ENCODE peak calls at places on chromosomes 3 and 15, in seven cellular contexts. I is EL, U is HTR-8/SVneo, T is NCI-H1417 treated with DMSO at 0.1 percent for 48 hours, N is fibroblast of the aortic adventitia, D is GM12892, X is NCI-H460. R is an unnamed sample.

GRCh38 chr3:10594915-10595314 is 89.5 kb upstream of the ATP2B2 start:
- DNase-seq in D (peak; percentile 19), T (no peak), U (peak; percentile 67), I (peak; percentile 60), X (peak; percentile 71), N (peak; percentile 46), R (no peak)

GRCh38 chr15:76338555-76339301 is 2.2 kb downstream of the ISL2 start:
- DNase-seq in N (no peak), I (peak; percentile 32), T (no peak), D (no peak), U (no peak), X (no peak), R (no peak)

GRCh38 chr3:76482510-76482909 is 557.4 kb upstream of the ROBO2 start:
- DNase-seq in X (no peak), D (no peak), T (no peak), I (no peak), U (no peak), N (no peak), R (no peak)

GRCh38 chr3:182802413-182802812 is 9.1 kb downstream of the ATP11B start:
- DNase-seq in I (no peak), D (no peak), T (no peak), U (no peak), X (no peak), N (no peak), R (no peak)

GRCh38 chr3:159159546-159159945 is 357.7 kb downstream of the MFSD1 start:
- DNase-seq in I (no peak), D (no peak), X (no peak), N (no peak), T (no peak), U (no peak), R (no peak)

GRCh38 chr3:48218537-48218936 is 4.8 kb upstream of the CAMP start:
- DNase-seq in D (no peak), I (no peak), T (no peak), N (no peak), X (no peak), U (no peak), R (no peak)

GRCh38 chr3:119891944-119892721 is 110.2 kb downstream of the NR1I2 start:
- DNase-seq in N (peak; percentile 88), X (peak; percentile 55), I (peak; percentile 67), T (peak; percentile 18), D (no peak), U (peak; percentile 10), R (peak; percentile 7)

GRCh38 chr3:73503781-73504180 is 121.0 kb downstream of the PDZRN3 start:
- DNase-seq in T (no peak), D (peak; percentile 13), U (no peak), N (peak; percentile 43), X (no peak), I (peak; percentile 26), R (no peak)

GRCh38 chr3:160381470-160381869 is 17.6 kb downstream of the IFT80 start:
- DNase-seq in T (no peak), U (no peak), N (peak; percentile 45), D (no peak), I (no peak), X (no peak), R (no peak)

GRCh38 chr3:72818092-72818721 is 30.0 kb downstream of the SHQ1 start:
- DNase-seq in T (no peak), U (peak; percentile 17), D (no peak), I (no peak), X (no peak), N (peak; percentile 65), R (peak; percentile 7)

GRCh38 chr15:61106886-61107285 is 122.2 kb downstream of the RORA start:
- DNase-seq in T (no peak), D (no peak), I (no peak), U (no peak), N (no peak), X (no peak), R (no peak)

GRCh38 chr3:150146891-150147761 is 176.4 kb upstream of the PFN2 start:
- DNase-seq in T (no peak), N (peak; percentile 90), X (no peak), D (no peak), I (peak; percentile 98), U (peak; percentile 67), R (no peak)

GRCh38 chr3:14177580-14178246 is 688 bp downstream of the XPC start:
- DNase-seq in D (no peak), N (peak; percentile 12), T (no peak), I (no peak), U (peak; percentile 23), X (no peak), R (no peak)

GRCh38 chr3:89320186-89320585 is 212.8 kb downstream of the EPHA3 start:
- DNase-seq in X (no peak), N (no peak), U (no peak), I (no peak), D (no peak), T (no peak), R (no peak)

GRCh38 chr3:119221779-119222320 is 18.8 kb downstream of the B4GALT4 start:
- DNase-seq in D (no peak), T (no peak), X (no peak), I (no peak), N (peak; percentile 42), U (no peak), R (no peak)

GRCh38 chr3:197174927-197175326 is 123.5 kb downstream of the DLG1 start:
- DNase-seq in I (no peak), T (no peak), N (no peak), X (peak; percentile 56), D (no peak), U (no peak), R (no peak)

GRCh38 chr3:147616998-147617619 is 207.9 kb downstream of the ZIC1 start:
- DNase-seq in I (peak; percentile 12), X (peak; percentile 20), N (peak; percentile 41), U (no peak), T (no peak), D (no peak), R (no peak)

GRCh38 chr3:63617391-63617790 is 35.1 kb upstream of the SNTN start:
- DNase-seq in U (no peak), T (no peak), X (no peak), D (no peak), I (no peak), N (no peak), R (no peak)

GRCh38 chr15:98745650-98746374 is 97.5 kb downstream of the IGF1R start:
- DNase-seq in U (no peak), T (no peak), X (no peak), I (peak; percentile 28), N (no peak), D (no peak), R (no peak)

GRCh38 chr15:66070220-66070934 is 183.2 kb downstream of the MEGF11 start:
- DNase-seq in T (no peak), I (no peak), U (no peak), N (no peak), D (no peak), X (no peak), R (no peak)

GRCh38 chr3:9870978-9871377 is 9.1 kb downstream of the CIDEC start:
- DNase-seq in T (no peak), D (no peak), I (peak; percentile 78), U (no peak), X (no peak), N (peak; percentile 74), R (no peak)

GRCh38 chr3:173586176-173586575 is 188.6 kb downstream of the NLGN1 start:
- DNase-seq in D (no peak), U (no peak), N (no peak), I (peak; percentile 23), X (no peak), T (no peak), R (no peak)

GRCh38 chr3:190205739-190206138 is 85.0 kb upstream of the P3H2 start:
- DNase-seq in N (peak; percentile 55), T (no peak), X (peak; percentile 54), U (no peak), D (no peak), I (peak; percentile 79), R (no peak)

GRCh38 chr15:89899951-89900567 is 6.3 kb upstream of the AP3S2 start:
- DNase-seq in N (no peak), T (no peak), D (no peak), U (no peak), I (no peak), X (no peak), R (no peak)

R was measured in cerebellum.